ENCODE peak calls at places on chromosome 5, in six cellular contexts. R is coronary artery, Q is uterus, E is breast epithelium, K is kidney, H is brain microvascular endothelial cell. X is an unnamed sample.

GRCh38 chr5:2391021-2391420 is 360.5 kb downstream of the IRX2 start:
- DNase-seq in H (no peak), E (no peak), K (no peak), R (no peak), Q (no peak), X (no peak)

GRCh38 chr5:77390795-77391194 is 101.3 kb downstream of the WDR41 start:
- DNase-seq in K (no peak), Q (no peak), R (no peak), E (no peak), H (peak; percentile 35), X (no peak)

GRCh38 chr5:107388111-107388861 is 282.5 kb downstream of the EFNA5 start:
- DNase-seq in R (no peak), E (no peak), K (no peak), Q (no peak), H (peak; percentile 85), X (no peak)

GRCh38 chr5:107698286-107698685 is 27.5 kb upstream of the EFNA5 start:
- DNase-seq in E (no peak), K (no peak), R (no peak), Q (no peak), H (no peak), X (no peak)

GRCh38 chr5:65103674-65104035 is 334.9 kb downstream of the CWC27 start:
- DNase-seq in K (peak; percentile 38), H (no peak), R (no peak), E (no peak), Q (peak; percentile 18), X (no peak)

GRCh38 chr5:34531736-34532135 is 124.4 kb upstream of the RAI14 start:
- DNase-seq in E (no peak), H (peak; percentile 70), Q (no peak), K (no peak), R (no peak), X (no peak)

GRCh38 chr5:103461223-103461622 is 101.4 kb downstream of the NUDT12 start:
- DNase-seq in R (no peak), K (no peak), E (no peak), H (peak; percentile 78), Q (no peak), X (no peak)

GRCh38 chr5:16691731-16692130 is 74.9 kb upstream of the RETREG1 start:
- DNase-seq in Q (no peak), E (no peak), K (no peak), H (no peak), R (no peak), X (no peak)

GRCh38 chr5:172768573-172769323 is 2.2 kb downstream of the DUSP1 start:
- DNase-seq in Q (peak; percentile 44), K (no peak), R (no peak), H (peak; percentile 65), E (no peak), X (no peak)

GRCh38 chr5:140267201-140267540 is 35.7 kb downstream of the PFDN1 start:
- DNase-seq in E (no peak), K (no peak), R (no peak), Q (no peak), H (no peak), X (no peak)
- H3K4me3 ChIP-seq in E (no peak overlapping the region), K (no peak overlapping the region), R (no peak overlapping the region), Q (no peak overlapping the region), H (no peak overlapping the region), X (no peak overlapping the region)

DNA sequence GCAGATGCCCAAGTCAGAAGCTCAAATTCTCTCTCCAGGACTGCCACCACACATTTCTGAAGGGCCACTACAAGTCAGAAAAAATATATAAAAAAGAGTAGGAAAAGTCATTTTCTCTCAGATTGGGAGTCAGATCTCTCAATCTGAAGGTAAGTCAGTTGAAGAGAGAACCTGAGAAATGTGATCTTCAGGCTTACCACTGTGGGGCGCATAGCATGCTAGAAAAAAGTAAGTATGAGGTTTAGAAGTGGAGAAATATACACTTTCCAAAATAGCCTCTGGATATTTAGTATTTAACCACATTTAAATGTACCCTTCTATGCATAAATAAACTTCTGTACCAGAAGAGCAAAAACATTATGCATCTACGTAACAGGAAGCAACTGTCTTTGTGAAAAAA is 800.7 kb upstream of the CTNND2 start:
- DNase-seq in K (no peak), Q (no peak), H (no peak), E (no peak), R (no peak), X (no peak)
- TF ChIP-seq CTCF in K (peak; percentile 2), Q (no peak), H (no peak), E (no peak), R (no peak), X (no peak)

GRCh38 chr5:112681481-112681908 is 56.2 kb upstream of the APC start:
- DNase-seq in Q (no peak), H (no peak), R (no peak), K (no peak), E (no peak), X (no peak)
- H3K4me3 ChIP-seq in Q (no peak overlapping the region), H (no peak overlapping the region), R (no peak overlapping the region), K (no peak overlapping the region), E (no peak overlapping the region), X (no peak overlapping the region)

GRCh38 chr5:133260715-133261114 is 208.9 kb downstream of the HSPA4 start:
- DNase-seq in H (no peak), E (no peak), K (no peak), R (no peak), Q (no peak), X (no peak)
- TF ChIP-seq CTCF in H (peak; percentile 48), E (no peak), K (no peak), R (no peak), Q (no peak), X (no peak)

GRCh38 chr5:181207960-181208253 is 2.9 kb upstream of the TRIM7 start:
- DNase-seq in H (no peak), E (no peak), K (no peak), R (no peak), Q (no peak), X (no peak)
- H3K4me3 ChIP-seq in H (no peak overlapping the region), E (no peak overlapping the region), K (peak overlapping the region; percentile 76), R (no peak overlapping the region), Q (peak overlapping the region; percentile 44), X (peak overlapping the region; percentile 71)

GRCh38 chr5:110435207-110435606 is 291.3 kb downstream of the TMEM232 start:
- DNase-seq in Q (no peak), K (no peak), E (no peak), R (no peak), H (no peak), X (no peak)

GRCh38 chr5:110440058-110440457 is 286.4 kb downstream of the TMEM232 start:
- DNase-seq in K (no peak), E (no peak), Q (no peak), R (no peak), H (no peak), X (no peak)

GRCh38 chr5:110442856-110443255 is 283.6 kb downstream of the TMEM232 start:
- DNase-seq in R (no peak), H (no peak), K (no peak), E (no peak), Q (no peak), X (no peak)

GRCh38 chr5:110439280-110439679 is 287.2 kb downstream of the TMEM232 start:
- DNase-seq in H (no peak), Q (no peak), E (no peak), K (no peak), R (no peak), X (no peak)

DNA sequence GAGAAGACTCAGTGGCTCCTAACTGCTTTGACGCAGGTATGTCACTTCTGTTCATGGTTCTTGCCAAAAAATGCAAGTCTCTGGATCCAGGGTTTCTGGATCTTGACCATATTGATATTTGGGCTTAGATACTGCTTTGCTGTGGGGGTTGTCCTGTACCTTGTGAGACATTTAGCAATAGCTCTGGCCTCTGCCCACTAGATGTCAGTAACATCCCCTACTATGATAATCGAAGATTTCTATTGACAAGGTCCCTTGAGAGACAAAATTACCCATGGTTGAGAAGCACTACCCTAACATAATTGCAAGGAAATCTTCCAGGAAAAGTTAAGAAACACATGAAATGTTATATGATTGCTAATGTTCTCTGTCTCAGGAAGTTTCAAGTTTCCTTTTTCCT is 285.4 kb downstream of the TMEM232 start:
- DNase-seq in H (peak; percentile 53), R (no peak), E (no peak), Q (no peak), K (no peak), X (no peak)
- TF ChIP-seq CTCF in H (peak; percentile 71), R (no peak), E (no peak), Q (no peak), K (peak; percentile 35), X (no peak)

DNA sequence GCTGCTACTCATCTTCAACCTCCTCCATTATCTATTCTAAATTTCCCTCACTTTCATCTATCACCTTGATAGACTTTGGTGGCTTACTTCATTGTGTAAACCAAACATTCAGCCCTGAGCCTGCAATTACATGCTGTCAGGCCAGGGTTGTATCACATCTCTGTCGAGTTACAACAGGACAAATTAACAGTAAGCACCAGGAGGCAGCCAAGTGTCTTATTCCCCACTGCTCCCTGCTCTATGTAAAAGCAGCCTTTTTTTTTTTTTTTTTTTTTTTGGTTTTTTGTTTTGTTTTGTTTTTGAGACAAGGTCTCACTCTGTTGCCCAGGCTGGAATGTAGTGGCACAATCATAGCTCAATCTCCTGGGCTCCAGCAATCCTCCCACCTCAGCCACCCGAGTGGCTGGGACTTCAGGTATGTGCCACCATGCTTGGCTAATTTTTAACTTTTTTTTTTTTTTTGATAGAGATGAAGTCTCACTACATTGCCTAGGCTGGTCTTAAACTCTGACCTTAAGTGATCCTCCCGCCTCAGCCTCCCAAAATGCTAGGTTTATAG is 15.2 kb upstream of the ZCCHC9 start:
- DNase-seq in Q (no peak), H (no peak), E (no peak), K (no peak), R (no peak), X (no peak)
- H3K4me3 ChIP-seq in Q (no peak overlapping the region), H (no peak overlapping the region), E (no peak overlapping the region), K (no peak overlapping the region), R (no peak overlapping the region), X (no peak overlapping the region)

DNA sequence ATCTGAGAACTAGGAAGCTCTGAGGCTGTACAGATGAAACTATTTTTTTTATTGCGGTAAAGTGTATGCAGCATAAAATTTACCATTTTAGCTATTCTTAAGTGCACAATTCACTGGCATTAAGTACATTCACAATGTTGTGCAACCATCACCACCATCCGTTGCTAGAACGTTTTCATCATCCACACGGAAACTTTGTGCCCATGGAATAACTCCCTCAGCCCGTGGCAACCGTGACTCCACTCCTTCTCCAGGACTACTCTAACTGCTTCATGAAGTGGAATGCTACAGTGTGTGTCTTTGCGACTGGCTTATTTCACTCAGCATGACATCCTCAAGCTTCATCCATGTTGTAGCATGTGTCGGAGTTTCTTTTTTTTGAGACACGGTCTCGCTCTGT is 57.1 kb downstream of the COL23A1 start:
- DNase-seq in H (no peak), E (no peak), R (no peak), K (no peak), Q (no peak), X (no peak)
- TF ChIP-seq CTCF in H (no peak), E (no peak), R (no peak), K (no peak), Q (no peak), X (no peak)

DNA sequence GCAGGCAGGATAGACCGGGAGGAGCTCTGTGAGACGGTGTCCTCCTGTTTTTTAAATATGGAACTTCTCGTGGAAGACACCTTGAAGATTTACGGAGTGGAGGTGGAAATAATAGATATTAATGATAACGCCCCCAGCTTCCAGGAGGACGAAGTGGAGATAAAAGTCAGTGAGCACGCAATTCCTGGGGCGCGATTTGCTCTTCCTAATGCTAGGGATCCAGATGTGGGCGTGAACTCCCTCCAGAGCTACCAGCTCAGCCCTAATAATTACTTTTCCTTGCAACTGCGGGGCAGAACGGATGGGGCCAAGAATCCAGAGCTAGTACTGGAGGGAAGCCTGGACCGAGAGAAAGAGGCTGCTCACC is 621 bp downstream of the PCDHGA11 start:
- DNase-seq in R (no peak), Q (no peak), H (no peak), E (no peak), K (no peak), X (no peak)
- H3K4me3 ChIP-seq in R (peak overlapping the region; percentile 60), Q (no peak overlapping the region), H (peak overlapping the region; percentile 62), E (peak overlapping the region; percentile 22), K (peak overlapping the region; percentile 14), X (peak overlapping the region; percentile 48)

X was measured in lower lobe of right lung.